ENCODE peak calls at places on chromosome 12, in eight cellular contexts. J is NCI-H1417, L is KBM-7, T is type B pancreatic cell, I is astrocyte of the spinal cord, F is GM12878, S is NCI-H2029, X is epithelial cell of prostate. Q is an unnamed sample.

GRCh38 chr12:49825360-49825970 is 2.7 kb downstream of the NCKAP5L start:
- DNase-seq in J (no peak), L (no peak), T (no peak), I (peak), F (no peak), S (no peak), X (no peak), Q (peak)

GRCh38 chr12:65965358-65965757 is 141.1 kb downstream of the HMGA2 start:
- DNase-seq in J (no peak), L (no peak), T (no peak), I (peak), F (no peak), S (no peak), X (no peak), Q (no peak)

GRCh38 chr12:92537235-92537960 is 165.4 kb upstream of the PLEKHG7 start:
- DNase-seq in J (no peak), L (no peak), T (no peak), I (no peak), F (no peak), S (no peak), X (no peak), Q (no peak)

GRCh38 chr12:92717202-92717601 is 14.4 kb downstream of the PLEKHG7 start:
- DNase-seq in J (no peak), L (peak), T (no peak), I (peak), F (no peak), S (no peak), X (no peak), Q (no peak)

GRCh38 chr12:71478277-71478676 is 38.7 kb downstream of the LGR5 start:
- DNase-seq in J (peak), L (no peak), T (no peak), I (no peak), F (no peak), S (no peak), X (no peak), Q (no peak)

GRCh38 chr12:103930787-103931536 is 752 bp downstream of the HSP90B1 start:
- DNase-seq in J (peak), L (peak), T (no peak), I (peak), F (no peak), S (no peak), X (no peak), Q (peak)

GRCh38 chr12:12818693-12819092 is 5.5 kb downstream of the DDX47 start:
- DNase-seq in J (no peak), L (no peak), T (no peak), I (no peak), F (no peak), S (no peak), X (no peak), Q (no peak)

GRCh38 chr12:45974171-45974719 is 16.1 kb downstream of the SCAF11 start:
- DNase-seq in J (no peak), L (no peak), T (no peak), I (no peak), F (no peak), S (no peak), X (no peak), Q (no peak)

GRCh38 chr12:93090768-93091172 is 161.7 kb upstream of the EEA1 start:
- DNase-seq in J (no peak), L (no peak), T (no peak), I (peak), F (no peak), S (no peak), X (peak), Q (no peak)

GRCh38 chr12:93748672-93749403 is 71.7 kb downstream of the CRADD start:
- DNase-seq in J (peak), L (peak), T (no peak), I (no peak), F (no peak), S (no peak), X (no peak), Q (no peak)

GRCh38 chr12:132413931-132414588 is 75.9 kb upstream of the FBRSL1 start:
- DNase-seq in J (peak), L (peak), T (no peak), I (no peak), F (no peak), S (no peak), X (no peak), Q (no peak)

GRCh38 chr12:69684472-69684871 is 14.6 kb downstream of the BEST3 start:
- DNase-seq in J (no peak), L (no peak), T (no peak), I (no peak), F (no peak), S (no peak), X (no peak), Q (no peak)

GRCh38 chr12:121520586-121521086 is 60.2 kb downstream of the KDM2B start:
- DNase-seq in J (no peak), L (no peak), T (no peak), I (no peak), F (no peak), S (no peak), X (no peak), Q (no peak)

GRCh38 chr12:87305481-87305880 is 723.7 kb downstream of the C12orf50 start:
- DNase-seq in J (no peak), L (no peak), T (no peak), I (peak), F (no peak), S (no peak), X (no peak), Q (no peak)

GRCh38 chr12:67320614-67321305 is 51.6 kb downstream of the CAND1 start:
- DNase-seq in J (no peak), L (no peak), T (no peak), I (peak), F (no peak), S (no peak), X (no peak), Q (no peak)

GRCh38 chr12:71018682-71019081 is 98.1 kb upstream of the PTPRR start:
- DNase-seq in J (no peak), L (no peak), T (no peak), I (no peak), F (no peak), S (no peak), X (no peak), Q (no peak)

GRCh38 chr12:4562034-4562657 is at the start of gene DYRK4:
- DNase-seq in J (peak), L (no peak), T (peak), I (peak), F (no peak), S (peak), X (no peak), Q (peak)

GRCh38 chr12:2378835-2379330 is 326.1 kb downstream of the CACNA1C start:
- DNase-seq in J (no peak), L (no peak), T (no peak), I (no peak), F (peak), S (no peak), X (no peak), Q (no peak)

GRCh38 chr12:27665704-27666103 is 30.5 kb upstream of the REP15 start:
- DNase-seq in J (no peak), L (no peak), T (no peak), I (no peak), F (no peak), S (no peak), X (no peak), Q (no peak)